ENCODE peak calls at places on chromosomes 2 and 18, in seven cellular contexts. F is astrocyte; D is heart right ventricle; I is sigmoid colon; Y is aorta; C is CD8-positive, alpha-beta memory T cell; P is SJSA1. N is an unnamed sample. For H3K4me1, the result is how much of the 10 kb centered on the place peaks cover.

GRCh38 chr2:111534816-111535803 is 348.9 kb downstream of the ANAPC1 start:
- DNase-seq in F (peak), D (no peak), I (peak), Y (no peak), C (no peak), P (no peak), N (no peak)

GRCh38 chr2:68236080-68236734 is 16.1 kb downstream of the PPP3R1 start:
- DNase-seq in F (no peak), D (no peak), I (no peak), Y (no peak), C (no peak), P (no peak), N (no peak)

GRCh38 chr18:48931680-48932461 is 18.9 kb downstream of the SMAD7 start:
- DNase-seq in F (no peak), D (no peak), I (no peak), Y (no peak), C (no peak), P (no peak), N (peak)

GRCh38 chr2:70084973-70085710 is 2.1 kb upstream of the PCBP1 start:
- DNase-seq in F (no peak), D (no peak), I (peak), Y (no peak), C (peak), P (no peak), N (no peak)

GRCh38 chr18:76687271-76688006 is 134.9 kb upstream of the ZNF236 start:
- DNase-seq in F (peak), D (no peak), I (no peak), Y (no peak), C (no peak), P (no peak), N (no peak)

GRCh38 chr2:15693382-15693781 is 101.7 kb downstream of the DDX1 start:
- DNase-seq in F (no peak), D (no peak), I (no peak), Y (no peak), C (no peak), P (no peak), N (no peak)

GRCh38 chr2:53641290-53641689 is 126.3 kb upstream of the CHAC2 start:
- DNase-seq in F (no peak), D (no peak), I (no peak), Y (no peak), C (no peak), P (no peak), N (no peak)

GRCh38 chr2:173021939-173022371 is 53.7 kb upstream of the MAP3K20 start:
- DNase-seq in F (no peak), D (peak), I (no peak), Y (no peak), C (no peak), P (peak), N (no peak)

GRCh38 chr2:180979086-180979934 is 1.1 kb upstream of the UBE2E3 start:
- DNase-seq in F (peak), D (no peak), I (no peak), Y (no peak), C (no peak), P (peak), N (no peak)

GRCh38 chr2:231528636-231529030 is 1.6 kb downstream of the NMUR1 start:
- DNase-seq in F (no peak), D (no peak), I (peak), Y (no peak), C (no peak), P (no peak), N (no peak)

GRCh38 chr18:57050314-57050949 is 96.5 kb upstream of the BOD1L2 start:
- DNase-seq in F (no peak), D (no peak), I (no peak), Y (no peak), C (no peak), P (no peak), N (no peak)

GRCh38 chr2:113080134-113080533 is 12.4 kb downstream of the IL1F10 start:
- DNase-seq in F (no peak), D (no peak), I (no peak), Y (no peak), C (peak), P (no peak), N (no peak)

GRCh38 chr2:237674731-237675276 is 47.4 kb downstream of the LRRFIP1 start:
- DNase-seq in F (peak), D (peak), I (peak), Y (peak), C (peak), P (peak), N (peak)

GRCh38 chr2:28764909-28765308 is 13.3 kb downstream of the PPP1CB start:
- DNase-seq in F (no peak), D (no peak), I (no peak), Y (no peak), C (no peak), P (no peak), N (no peak)

GRCh38 chr18:49855711-49856110 is 42.4 kb upstream of the ACAA2 start:
- DNase-seq in F (no peak), D (no peak), I (no peak), Y (no peak), C (no peak), P (no peak), N (no peak)

GRCh38 chr2:240593703-240594451 is 7.3 kb downstream of the CAPN10 start:
- DNase-seq in F (no peak), D (peak), I (peak), Y (peak), C (no peak), P (no peak), N (no peak)

GRCh38 chr2:70226781-70227180 is 21.6 kb downstream of the TIA1 start:
- DNase-seq in F (no peak), D (no peak), I (no peak), Y (no peak), C (no peak), P (no peak), N (no peak)

GRCh38 chr2:151947524-151948165 is 119.4 kb upstream of the ARL5A start:
- DNase-seq in F (peak), D (no peak), I (no peak), Y (peak), C (no peak), P (no peak), N (peak)

GRCh38 chr2:241071677-241072111 is 30.4 kb downstream of the MTERF4 start:
- DNase-seq in F (no peak), D (no peak), I (no peak), Y (no peak), C (no peak), P (no peak), N (no peak)

GRCh38 chr2:54818226-54818625 is 94.8 kb downstream of the EML6 start:
- DNase-seq in F (no peak), D (no peak), I (no peak), Y (no peak), C (no peak), P (no peak), N (no peak)

GRCh38 chr18:55322176-55322735 is 265.7 kb downstream of the TCF4 start:
- DNase-seq in F (peak), D (peak), I (peak), Y (peak), C (no peak), P (peak), N (peak)
- H3K4me1 ChIP-seq in F (under half), D (under half), I (under half), Y (under half), C (under half), P (under half), N (under half)

GRCh38 chr2:236170678-236171212 is 2.6 kb upstream of the GBX2 start:
- DNase-seq in F (no peak), D (no peak), I (no peak), Y (no peak), C (no peak), P (no peak), N (no peak)
- H3K4me1 ChIP-seq in F (under half), D (under half), I (under half), Y (under half), C (under half), P (under half), N (half or more)

GRCh38 chr2:134410006-134410405 is 156.1 kb downstream of the MGAT5 start:
- DNase-seq in F (no peak), D (no peak), I (no peak), Y (no peak), C (no peak), P (no peak), N (no peak)
- H3K4me1 ChIP-seq in F (under half), D (under half), I (under half), Y (under half), C (under half), P (under half), N (under half)

DNA sequence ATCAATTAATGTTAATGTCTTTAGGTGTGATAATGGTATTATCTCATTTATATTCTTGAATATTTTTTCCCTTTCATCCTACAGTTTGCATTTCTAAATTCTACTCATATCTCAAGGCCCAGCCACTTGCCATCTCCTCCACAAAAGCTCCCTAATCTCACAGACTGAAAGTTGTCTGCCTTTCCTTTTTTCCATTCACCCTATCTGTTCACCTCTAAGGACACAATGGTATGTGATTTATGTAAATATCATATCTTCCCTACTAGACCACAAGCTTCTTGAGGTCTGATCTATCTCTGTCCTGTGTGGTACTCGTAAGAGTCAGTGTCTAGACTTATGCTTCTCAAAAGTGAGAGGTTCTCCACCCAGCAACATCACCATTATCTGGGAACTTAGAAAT is 3.9 kb upstream of the SPC25 start:
- DNase-seq in F (no peak), D (no peak), I (no peak), Y (no peak), C (no peak), P (no peak), N (no peak)
- H3K4me1 ChIP-seq in F (under half), D (under half), I (under half), Y (under half), C (under half), P (under half), N (under half)

GRCh38 chr2:7725132-7725849 is 808.1 kb downstream of the RNF144A start:
- DNase-seq in F (no peak), D (no peak), I (no peak), Y (no peak), C (peak), P (no peak), N (no peak)
- H3K4me1 ChIP-seq in F (under half), D (under half), I (under half), Y (under half), C (under half), P (under half), N (under half)

DNA sequence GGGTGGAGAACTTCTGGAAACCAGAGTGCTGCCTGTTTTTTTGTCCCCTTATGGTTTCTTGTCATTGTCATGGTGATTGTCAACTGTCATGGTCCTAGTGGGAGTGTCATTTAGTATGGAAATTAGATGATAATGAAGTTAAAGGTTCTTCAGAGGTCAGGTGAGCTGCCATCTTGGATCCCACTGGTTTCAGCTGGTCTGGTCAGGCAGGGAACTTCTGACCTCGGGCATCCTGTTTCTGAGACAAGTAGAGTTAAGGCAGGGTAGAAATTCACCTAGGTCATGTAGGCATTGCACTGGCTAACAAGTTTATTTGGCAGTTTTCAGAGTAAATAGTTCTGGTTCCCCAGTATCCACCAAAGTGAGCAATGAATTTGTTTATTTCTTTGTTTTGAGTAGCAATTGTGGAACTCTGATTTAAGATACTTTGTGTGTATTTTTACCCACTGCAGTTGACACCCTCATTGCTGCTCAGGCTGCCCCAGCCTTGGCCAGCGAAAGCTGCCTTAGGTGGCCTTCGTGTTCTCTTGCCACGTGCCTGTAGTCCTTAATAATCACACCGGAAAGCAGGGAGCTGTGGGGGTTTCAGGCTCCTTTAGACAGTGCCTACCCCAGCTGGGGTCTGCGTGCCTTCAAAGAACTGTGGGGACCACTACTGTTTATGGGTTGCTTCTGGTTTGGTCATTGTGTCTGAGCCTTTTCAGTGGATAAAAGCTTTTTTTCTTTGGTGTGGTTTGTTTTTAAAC is 48.7 kb downstream of the NCK2 start:
- DNase-seq in F (no peak), D (no peak), I (no peak), Y (no peak), C (no peak), P (no peak), N (no peak)
- H3K4me1 ChIP-seq in F (under half), D (under half), I (under half), Y (under half), C (half or more), P (half or more), N (half or more)

GRCh38 chr18:22817844-22818243 is 115.3 kb upstream of the RBBP8 start:
- DNase-seq in F (peak), D (no peak), I (no peak), Y (peak), C (no peak), P (no peak), N (no peak)

GRCh38 chr18:22826726-22827125 is 106.4 kb upstream of the RBBP8 start:
- DNase-seq in F (peak), D (no peak), I (no peak), Y (no peak), C (no peak), P (no peak), N (no peak)

GRCh38 chr18:22827216-22827615 is 105.9 kb upstream of the RBBP8 start:
- DNase-seq in F (peak), D (no peak), I (no peak), Y (no peak), C (no peak), P (no peak), N (no peak)

GRCh38 chr18:22822841-22823508 is 110.2 kb upstream of the RBBP8 start:
- DNase-seq in F (no peak), D (no peak), I (no peak), Y (no peak), C (no peak), P (no peak), N (no peak)

DNA sequence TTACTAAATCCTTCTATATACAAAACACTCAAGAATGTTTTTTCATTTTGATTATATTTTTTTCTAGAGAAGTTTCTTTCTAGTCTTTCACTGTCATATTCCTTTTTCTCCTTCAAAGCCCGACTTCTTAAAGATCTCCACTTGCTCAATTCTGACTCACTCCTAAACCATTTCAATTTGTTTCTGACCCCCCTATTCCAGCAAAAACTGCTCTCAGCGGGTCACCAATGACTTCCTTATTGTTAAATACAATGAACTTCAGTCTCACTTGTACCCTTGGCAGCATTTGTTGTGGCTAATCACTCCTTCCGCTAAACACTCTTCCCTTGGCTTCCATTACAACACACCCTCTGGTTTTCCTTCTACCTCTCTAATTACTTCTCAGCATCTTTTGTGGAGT is 111.1 kb upstream of the RBBP8 start:
- DNase-seq in F (peak), D (no peak), I (no peak), Y (no peak), C (no peak), P (no peak), N (no peak)
- H3K4me1 ChIP-seq in F (under half), D (under half), I (under half), Y (under half), C (under half), P (under half), N (under half)

GRCh38 chr18:32095156-32095555 is 3.5 kb downstream of the RNF138 start:
- DNase-seq in F (no peak), D (no peak), I (no peak), Y (no peak), C (no peak), P (no peak), N (no peak)
- H3K4me1 ChIP-seq in F (under half), D (under half), I (under half), Y (under half), C (half or more), P (under half), N (under half)

N was measured in tibial artery.